ENCODE peak calls at places on chromosomes 3 and 15, in four cellular contexts. I is transverse colon, K is uterus, V is breast epithelium. L is an unnamed sample. For H3K27me3 and H3K4me1, the result is how much of the 10 kb centered on the place peaks cover.

GRCh38 chr15:63858881-63859280 is 25.1 kb upstream of the HERC1 start:
- DNase-seq in I (no peak), K (no peak), V (no peak), L (no peak)

GRCh38 chr15:88396382-88396781 is 70.8 kb downstream of the MRPL46 start:
- DNase-seq in I (no peak), K (no peak), V (no peak), L (no peak)

GRCh38 chr3:185280572-185281365 is 26.9 kb upstream of the EHHADH start:
- DNase-seq in I (no peak), K (no peak), V (no peak), L (peak)

GRCh38 chr3:131431754-131432153 is 50.2 kb downstream of the NUDT16 start:
- DNase-seq in I (no peak), K (no peak), V (no peak), L (no peak)

GRCh38 chr15:39767921-39768320 is 14.7 kb downstream of the FSIP1 start:
- DNase-seq in I (no peak), K (no peak), V (no peak), L (no peak)

GRCh38 chr15:99568548-99569352 is 3.0 kb downstream of the MEF2A start:
- DNase-seq in I (no peak), K (no peak), V (no peak), L (no peak)

GRCh38 chr3:15453501-15453900 is 26.1 kb downstream of the EAF1 start:
- DNase-seq in I (no peak), K (no peak), V (no peak), L (no peak)

GRCh38 chr3:190122198-190122771 is 1.6 kb upstream of the P3H2 start:
- DNase-seq in I (no peak), K (no peak), V (no peak), L (no peak)

GRCh38 chr3:52221563-52222318 is 3.7 kb downstream of the TLR9 start:
- DNase-seq in I (no peak), K (no peak), V (peak), L (no peak)

GRCh38 chr3:37745079-37745478 is 116.6 kb upstream of the CTDSPL start:
- DNase-seq in I (no peak), K (no peak), V (no peak), L (no peak)

GRCh38 chr3:184335291-184335660 is 2.1 kb upstream of the FAM131A start:
- DNase-seq in I (no peak), K (no peak), V (no peak), L (no peak)

DNA sequence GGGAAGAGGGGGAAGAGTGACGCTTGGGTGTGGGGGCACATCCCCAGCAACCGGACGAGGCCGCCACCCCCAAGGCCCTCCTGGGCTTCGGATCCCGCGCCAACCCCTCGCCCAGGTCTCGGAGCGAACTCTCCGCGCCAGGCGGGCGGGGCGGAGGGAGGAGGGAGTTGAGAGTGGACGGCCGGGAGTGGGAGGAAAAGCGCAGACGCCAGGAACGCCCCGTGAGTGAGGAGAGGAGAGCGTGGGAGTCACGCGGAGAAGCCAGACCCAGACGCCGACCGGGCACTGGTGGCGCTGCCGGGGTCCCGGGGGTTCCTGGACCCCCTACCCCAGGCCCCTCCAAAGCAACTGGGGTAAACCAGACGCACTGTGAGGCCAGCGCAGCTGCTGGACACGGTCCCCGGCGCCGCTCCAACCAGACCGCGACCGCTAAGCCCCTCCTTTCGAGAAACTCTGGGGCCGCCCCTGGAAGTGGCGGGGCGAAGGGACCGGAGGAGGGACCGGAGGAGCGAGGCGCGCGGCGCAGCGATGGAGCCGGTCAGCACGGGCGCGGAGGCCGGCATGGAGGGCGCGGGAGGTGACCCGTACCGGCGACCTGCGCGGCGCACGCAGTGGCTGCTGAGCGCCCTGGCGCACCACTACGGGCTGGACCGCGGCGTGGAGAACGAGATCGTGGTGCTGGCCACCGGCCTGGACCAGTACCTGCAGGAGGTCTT is at the start of gene EFCC1:
- DNase-seq in I (peak), K (peak), V (peak), L (peak)
- TF ChIP-seq POLR2A in I (peak), K (peak), V (no peak), L (no peak)

GRCh38 chr3:134028486-134029255 is 1.1 kb downstream of the SLCO2A1 start:
- DNase-seq in I (no peak), K (no peak), V (no peak), L (no peak)
- H3K27me3 ChIP-seq in I (under half), K (under half), V (under half), L (under half)

GRCh38 chr3:111838133-111838532 is 20.9 kb upstream of the PHLDB2 start:
- DNase-seq in I (no peak), K (no peak), V (no peak), L (no peak)
- H3K4me1 ChIP-seq in I (under half), K (under half), V (under half), L (under half)

GRCh38 chr3:108125151-108125540 is 34.3 kb upstream of the CD47 start:
- DNase-seq in I (no peak), K (no peak), V (no peak), L (no peak)

GRCh38 chr3:108126348-108126747 is 35.5 kb upstream of the CD47 start:
- DNase-seq in I (no peak), K (no peak), V (no peak), L (no peak)

GRCh38 chr3:108125550-108126071 is 34.8 kb upstream of the CD47 start:
- DNase-seq in I (peak), K (no peak), V (no peak), L (no peak)

GRCh38 chr3:108123326-108123725 is 32.5 kb upstream of the CD47 start:
- DNase-seq in I (no peak), K (no peak), V (no peak), L (no peak)

DNA sequence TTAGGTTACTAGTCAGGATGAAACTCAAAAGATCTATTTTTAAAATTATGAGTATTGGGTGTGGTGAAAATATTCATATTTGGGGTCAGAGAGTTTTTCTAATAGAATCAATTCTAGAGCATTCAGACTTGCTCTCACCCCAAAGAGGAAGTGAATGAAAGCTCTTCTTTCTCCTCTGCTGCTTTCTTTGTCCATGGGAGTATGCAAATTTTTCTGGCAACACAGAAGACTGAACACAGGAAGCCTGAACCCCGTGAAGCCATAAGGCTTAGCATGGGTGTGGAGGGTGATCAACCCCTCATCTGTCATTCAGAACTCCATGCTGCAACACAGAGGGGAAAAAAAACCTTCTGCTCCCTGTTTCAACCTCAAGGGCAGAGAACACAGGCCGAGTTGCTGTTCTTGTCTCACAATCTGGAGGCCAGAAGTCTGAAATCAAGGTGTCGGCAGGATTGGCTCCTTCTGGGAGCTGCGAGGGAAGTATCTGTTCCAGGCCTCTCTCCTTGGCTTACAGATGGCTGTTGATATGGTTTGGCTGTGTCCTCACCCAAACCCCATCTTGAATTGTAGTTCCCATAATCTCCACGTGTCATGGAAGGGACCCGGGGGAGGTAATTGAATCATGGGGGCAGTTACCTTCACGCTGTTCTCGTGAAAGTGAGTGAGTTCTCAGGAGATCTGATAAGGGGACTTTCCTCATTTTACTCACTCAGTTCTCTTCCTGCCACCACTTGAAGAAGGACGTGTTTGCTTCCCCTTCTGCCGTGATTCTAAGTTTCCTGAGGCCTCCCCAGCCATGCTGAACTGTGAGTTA is 33.7 kb upstream of the CD47 start:
- DNase-seq in I (peak), K (no peak), V (no peak), L (no peak)
- TF ChIP-seq POLR2A in I (peak), K (no peak), V (no peak), L (no peak)

GRCh38 chr3:128482857-128483656 is 9.9 kb downstream of the GATA2 start:
- DNase-seq in I (no peak), K (peak), V (no peak), L (no peak)
- H3K27me3 ChIP-seq in I (half or more), K (under half), V (half or more), L (under half)

GRCh38 chr3:134677987-134678308 is 27.1 kb upstream of the KY start:
- DNase-seq in I (no peak), K (no peak), V (no peak), L (no peak)
- H3K4me1 ChIP-seq in I (under half), K (under half), V (under half), L (under half)

DNA sequence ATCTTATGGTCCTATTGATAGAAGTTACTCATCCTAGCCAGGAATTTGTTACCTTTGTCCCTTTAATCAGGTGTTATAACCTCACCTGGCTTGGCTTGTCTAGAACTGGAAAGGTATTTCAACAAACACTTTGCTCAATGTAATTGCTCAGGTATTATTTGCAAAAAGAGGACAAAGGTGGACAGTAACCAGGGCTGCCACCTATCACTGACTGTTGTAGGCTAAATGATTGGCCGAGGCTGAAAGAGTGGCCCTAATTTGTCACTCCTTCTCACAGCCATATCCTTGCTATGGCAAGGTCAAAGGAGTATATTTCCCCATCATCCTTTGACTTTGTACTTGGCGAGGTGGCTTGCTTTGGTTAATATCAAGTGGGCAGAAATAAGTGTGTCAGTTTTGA is 2.7 kb upstream of the SELENOS start:
- DNase-seq in I (no peak), K (no peak), V (no peak), L (no peak)
- TF ChIP-seq POLR2A in I (no peak), K (no peak), V (no peak), L (no peak)

GRCh38 chr3:72153477-72154314 is 368.7 kb upstream of the PROK2 start:
- DNase-seq in I (no peak), K (no peak), V (no peak), L (no peak)

GRCh38 chr3:72151465-72152238 is 366.7 kb upstream of the PROK2 start:
- DNase-seq in I (peak), K (no peak), V (no peak), L (no peak)

GRCh38 chr3:72152551-72153476 is 367.9 kb upstream of the PROK2 start:
- DNase-seq in I (peak), K (peak), V (peak), L (peak)

GRCh38 chr3:72149645-72150044 is 364.7 kb upstream of the PROK2 start:
- DNase-seq in I (no peak), K (no peak), V (no peak), L (no peak)

DNA sequence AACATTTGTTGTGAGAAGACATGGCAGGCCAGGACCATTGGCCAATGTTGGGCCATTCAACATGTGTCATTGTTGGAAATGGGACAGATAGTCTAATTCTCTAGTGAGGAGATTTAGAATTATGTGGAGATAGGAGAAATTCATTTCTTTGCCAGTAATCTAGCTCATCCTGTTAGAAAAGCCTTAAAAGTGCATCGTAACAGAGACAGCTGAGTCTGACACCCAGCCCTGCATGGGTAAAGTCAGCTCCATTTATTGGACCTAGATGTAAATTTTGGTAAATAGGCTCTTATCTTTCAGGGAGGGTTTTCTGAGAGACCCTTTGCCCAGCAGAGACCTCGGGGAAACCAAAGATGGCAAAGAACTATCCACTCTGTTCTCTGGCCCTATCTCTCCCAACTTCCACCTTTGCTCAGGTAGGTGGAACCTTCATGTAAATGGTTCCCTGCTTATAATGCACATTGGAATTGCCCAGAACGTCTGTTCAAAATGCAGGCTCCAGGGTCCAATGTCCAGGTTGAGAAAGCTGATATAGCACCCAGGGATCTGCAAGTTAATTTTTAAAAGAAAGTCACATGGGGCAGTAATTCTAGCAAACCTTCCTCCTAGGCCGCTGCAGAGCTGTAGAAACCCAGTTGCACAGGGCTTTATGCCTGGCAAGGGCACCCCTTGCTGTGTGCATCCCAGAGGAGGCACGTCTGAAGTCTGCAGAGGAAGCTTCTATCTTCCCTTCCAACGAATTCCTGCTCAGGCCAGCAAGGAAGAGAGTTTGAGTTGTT is 365.9 kb upstream of the PROK2 start:
- DNase-seq in I (peak), K (no peak), V (no peak), L (peak)
- H3K27me3 ChIP-seq in I (under half), K (under half), V (under half), L (under half)